ENCODE peak calls at places on chromosomes 2 and 18, in seven cellular contexts. G is lower leg skin, T is fibroblast of mammary gland, O is colonic mucosa, H is stomach, U is HFFc6, B is GM12865. Z is an unnamed sample.

GRCh38 chr18:3595282-3596273 is 145.6 kb downstream of the TGIF1 start:
- DNase-seq in G (no peak), T (peak; percentile 99), O (peak; percentile 72), H (peak; percentile 43), U (peak; percentile 87), B (peak; percentile 82), Z (peak; percentile 36)

GRCh38 chr2:19812166-19812565 is 89.6 kb downstream of the TTC32 start:
- DNase-seq in G (no peak), T (no peak), O (no peak), H (no peak), U (peak; percentile 15), B (no peak), Z (no peak)

GRCh38 chr2:40027968-40028367 is 248.9 kb upstream of the THUMPD2 start:
- DNase-seq in G (no peak), T (peak; percentile 86), O (no peak), H (no peak), U (no peak), B (no peak), Z (no peak)

GRCh38 chr2:240624950-240625621 is at the start of gene GPR35:
- DNase-seq in G (peak; percentile 85), T (peak; percentile 75), O (peak; percentile 44), H (peak; percentile 47), U (peak; percentile 44), B (peak; percentile 77), Z (peak; percentile 73)

GRCh38 chr2:137943948-137944347 is 20.3 kb upstream of the HNMT start:
- DNase-seq in G (no peak), T (no peak), O (no peak), H (no peak), U (no peak), B (no peak), Z (no peak)

GRCh38 chr2:60125880-60126444 is 427.5 kb downstream of the BCL11A start:
- DNase-seq in G (no peak), T (no peak), O (no peak), H (no peak), U (no peak), B (no peak), Z (no peak)

GRCh38 chr2:174970092-174970491 is 35.1 kb downstream of the CHN1 start:
- DNase-seq in G (no peak), T (peak; percentile 32), O (no peak), H (no peak), U (peak; percentile 13), B (no peak), Z (no peak)

GRCh38 chr2:216774620-216775019 is 79.3 kb upstream of the IGFBP5 start:
- DNase-seq in G (no peak), T (peak; percentile 96), O (no peak), H (no peak), U (peak; percentile 83), B (no peak), Z (no peak)

GRCh38 chr18:2857491-2858063 is 10.8 kb downstream of the EMILIN2 start:
- DNase-seq in G (peak; percentile 98), T (peak; percentile 99), O (peak; percentile 60), H (peak; percentile 52), U (peak; percentile 71), B (no peak), Z (no peak)

GRCh38 chr18:12312936-12313335 is 4.9 kb downstream of the TUBB6 start:
- DNase-seq in G (no peak), T (no peak), O (no peak), H (no peak), U (no peak), B (no peak), Z (no peak)

GRCh38 chr18:41974661-41975286 is 19.7 kb downstream of the PIK3C3 start:
- DNase-seq in G (no peak), T (no peak), O (no peak), H (no peak), U (no peak), B (no peak), Z (no peak)

GRCh38 chr2:131493199-131494018 is 1.2 kb upstream of the MZT2A start:
- DNase-seq in G (no peak), T (no peak), O (peak; percentile 25), H (no peak), U (no peak), B (no peak), Z (no peak)

GRCh38 chr2:188199716-188200128 is 92.0 kb upstream of the GULP1 start:
- DNase-seq in G (no peak), T (peak; percentile 78), O (no peak), H (no peak), U (peak; percentile 92), B (no peak), Z (no peak)

GRCh38 chr18:48656582-48656981 is 117.8 kb downstream of the CTIF start:
- DNase-seq in G (peak; percentile 70), T (peak; percentile 18), O (no peak), H (no peak), U (peak; percentile 49), B (no peak), Z (no peak)

GRCh38 chr18:22066083-22066485 is 103.3 kb upstream of the GATA6 start:
- DNase-seq in G (peak; percentile 58), T (no peak), O (no peak), H (no peak), U (no peak), B (no peak), Z (no peak)

GRCh38 chr18:49617846-49618245 is 56.0 kb downstream of the LIPG start:
- DNase-seq in G (no peak), T (no peak), O (no peak), H (no peak), U (no peak), B (no peak), Z (no peak)

GRCh38 chr2:22784586-22784985 is 600.4 kb upstream of the KLHL29 start:
- DNase-seq in G (no peak), T (no peak), O (no peak), H (no peak), U (no peak), B (no peak), Z (no peak)

GRCh38 chr2:233416706-233417105 is 62.4 kb downstream of the DGKD start:
- DNase-seq in G (peak; percentile 36), T (no peak), O (no peak), H (peak; percentile 45), U (no peak), B (no peak), Z (no peak)
- TF ChIP-seq CTCF in G (no peak), T (no peak), O (no peak), H (no peak), U (no peak), B (no peak), Z (no peak)

GRCh38 chr2:241701405-241702154 is at the start of gene ING5:
- DNase-seq in G (peak; percentile 99), T (peak; percentile 84), O (peak; percentile 98), H (peak; percentile 99), U (peak; percentile 89), B (peak; percentile 97), Z (peak; percentile 95)

GRCh38 chr2:241702405-241703127 is 727 bp downstream of the ING5 start:
- DNase-seq in G (peak; percentile 96), T (no peak), O (peak; percentile 84), H (peak; percentile 83), U (peak; percentile 65), B (peak; percentile 94), Z (peak; percentile 96)

GRCh38 chr2:241702155-241702404 is 241 bp downstream of the ING5 start:
- DNase-seq in G (no peak), T (peak; percentile 69), O (no peak), H (no peak), U (no peak), B (peak; percentile 92), Z (peak; percentile 96)

GRCh38 chr2:241703128-241703604 is 1.3 kb downstream of the ING5 start:
- DNase-seq in G (no peak), T (peak; percentile 22), O (no peak), H (peak; percentile 30), U (no peak), B (no peak), Z (peak; percentile 25)

GRCh38 chr2:241701155-241701404 is 759 bp upstream of the ING5 start:
- DNase-seq in G (no peak), T (peak; percentile 72), O (no peak), H (no peak), U (peak; percentile 81), B (no peak), Z (no peak)
- TF ChIP-seq CTCF in G (no peak), T (peak; percentile 18), O (peak; percentile 23), H (no peak), U (no peak), B (peak; percentile 38), Z (no peak)

GRCh38 chr2:26410764-26411243 is 9.1 kb downstream of the DRC1 start:
- DNase-seq in G (no peak), T (no peak), O (no peak), H (no peak), U (no peak), B (no peak), Z (no peak)

GRCh38 chr2:26411419-26411818 is 9.7 kb downstream of the DRC1 start:
- DNase-seq in G (no peak), T (no peak), O (no peak), H (no peak), U (no peak), B (no peak), Z (no peak)

GRCh38 chr2:26409785-26410184 is 8.1 kb downstream of the DRC1 start:
- DNase-seq in G (no peak), T (no peak), O (no peak), H (no peak), U (no peak), B (no peak), Z (no peak)

GRCh38 chr2:26414291-26414690 is 12.6 kb downstream of the DRC1 start:
- DNase-seq in G (no peak), T (peak; percentile 19), O (no peak), H (no peak), U (no peak), B (no peak), Z (no peak)

DNA sequence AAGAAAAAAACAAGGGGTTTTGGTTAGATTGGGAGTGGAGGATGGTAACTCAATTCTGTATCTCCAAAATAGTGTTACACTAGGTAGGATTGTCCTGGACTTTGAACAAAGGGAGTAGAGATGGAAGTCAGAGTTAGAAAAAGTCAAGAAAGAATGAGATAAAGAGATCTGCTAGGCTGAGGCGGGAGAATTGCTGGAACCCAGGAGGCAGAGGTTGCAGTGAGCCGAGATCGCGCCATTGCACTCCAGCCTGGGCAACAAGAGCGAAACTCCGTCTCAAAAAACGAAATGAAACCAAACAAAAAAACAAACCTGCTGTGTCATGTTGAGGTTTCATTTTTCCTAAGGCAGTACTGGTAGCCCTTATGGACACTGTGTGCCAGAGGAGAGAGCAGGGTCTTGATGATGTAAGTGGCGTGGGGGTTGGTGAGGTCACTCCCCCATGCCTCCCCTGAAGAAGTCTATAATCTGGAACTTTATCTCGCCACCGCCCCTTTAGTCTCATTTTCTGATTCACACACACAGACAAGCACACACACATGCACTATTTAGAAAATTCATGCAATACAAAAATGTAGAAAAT is 10.5 kb downstream of the DRC1 start:
- DNase-seq in G (no peak), T (peak; percentile 11), O (no peak), H (no peak), U (no peak), B (peak; percentile 71), Z (no peak)
- TF ChIP-seq CTCF in G (no peak), T (no peak), O (no peak), H (no peak), U (no peak), B (no peak), Z (no peak)

GRCh38 chr2:142601794-142602193 is 275.7 kb upstream of the KYNU start:
- DNase-seq in G (no peak), T (no peak), O (no peak), H (no peak), U (no peak), B (no peak), Z (no peak)

GRCh38 chr2:142602418-142602989 is 275.0 kb upstream of the KYNU start:
- DNase-seq in G (no peak), T (no peak), O (no peak), H (no peak), U (no peak), B (no peak), Z (no peak)

GRCh38 chr2:142599504-142599903 is 278.0 kb upstream of the KYNU start:
- DNase-seq in G (no peak), T (no peak), O (no peak), H (no peak), U (no peak), B (no peak), Z (no peak)

GRCh38 chr2:142603761-142604160 is 273.7 kb upstream of the KYNU start:
- DNase-seq in G (no peak), T (no peak), O (no peak), H (no peak), U (no peak), B (no peak), Z (no peak)
- TF ChIP-seq CTCF in G (no peak), T (no peak), O (no peak), H (no peak), U (no peak), B (no peak), Z (no peak)

Z was measured in GM20000.